ENCODE peak calls at places on chromosomes 2 and 18, in eight cellular contexts. One of them, this sample, is unnamed.

GRCh38 chr18:35610089-35610488 is 28.5 kb downstream of the GALNT1 start:
- DNase-seq in activated naive CD4-positive, alpha-beta T cell treated with anti-CD3 and anti-CD28 coated beads for 36 hours: no peak
- DNase-seq in hepatocyte: no peak
- DNase-seq in astrocyte of the spinal cord: no peak
- DNase-seq in fibroblast of the aortic adventitia: no peak
- DNase-seq in cardiac fibroblast: no peak
- DNase-seq in HTR-8/SVneo: no peak
- DNase-seq in stimulated activated CD4-positive, alpha-beta T cell treated with anti-CD3 and anti-CD28 coated beads, TNF-alpha, amount 100 ng/mL, for 48 hours: no peak
- DNase-seq in this sample: no peak

GRCh38 chr2:216985658-216986141 is 125.8 kb upstream of the TNP1 start:
- DNase-seq in cardiac fibroblast: no peak
- DNase-seq in HTR-8/SVneo: no peak
- DNase-seq in hepatocyte: no peak
- DNase-seq in fibroblast of the aortic adventitia: no peak
- DNase-seq in astrocyte of the spinal cord: no peak
- DNase-seq in stimulated activated CD4-positive, alpha-beta T cell treated with anti-CD3 and anti-CD28 coated beads, TNF-alpha, amount 100 ng/mL, for 48 hours: no peak
- DNase-seq in activated naive CD4-positive, alpha-beta T cell treated with anti-CD3 and anti-CD28 coated beads for 36 hours: no peak
- DNase-seq in this sample: no peak

GRCh38 chr2:157329524-157329923 is 3.9 kb upstream of the ERMN start:
- DNase-seq in hepatocyte: no peak
- DNase-seq in activated naive CD4-positive, alpha-beta T cell treated with anti-CD3 and anti-CD28 coated beads for 36 hours: no peak
- DNase-seq in astrocyte of the spinal cord: no peak
- DNase-seq in fibroblast of the aortic adventitia: no peak
- DNase-seq in stimulated activated CD4-positive, alpha-beta T cell treated with anti-CD3 and anti-CD28 coated beads, TNF-alpha, amount 100 ng/mL, for 48 hours: no peak
- DNase-seq in cardiac fibroblast: no peak
- DNase-seq in HTR-8/SVneo: no peak
- DNase-seq in this sample: no peak

GRCh38 chr2:84958135-84959044 is 12.6 kb upstream of the KCMF1 start:
- DNase-seq in astrocyte of the spinal cord: peak
- DNase-seq in activated naive CD4-positive, alpha-beta T cell treated with anti-CD3 and anti-CD28 coated beads for 36 hours: no peak
- DNase-seq in fibroblast of the aortic adventitia: peak
- DNase-seq in cardiac fibroblast: peak
- DNase-seq in HTR-8/SVneo: peak
- DNase-seq in hepatocyte: peak
- DNase-seq in stimulated activated CD4-positive, alpha-beta T cell treated with anti-CD3 and anti-CD28 coated beads, TNF-alpha, amount 100 ng/mL, for 48 hours: no peak
- DNase-seq in this sample: no peak

GRCh38 chr18:12944724-12945123 is 3.1 kb upstream of the SEH1L start:
- DNase-seq in stimulated activated CD4-positive, alpha-beta T cell treated with anti-CD3 and anti-CD28 coated beads, TNF-alpha, amount 100 ng/mL, for 48 hours: no peak
- DNase-seq in astrocyte of the spinal cord: peak
- DNase-seq in HTR-8/SVneo: no peak
- DNase-seq in fibroblast of the aortic adventitia: peak
- DNase-seq in hepatocyte: no peak
- DNase-seq in activated naive CD4-positive, alpha-beta T cell treated with anti-CD3 and anti-CD28 coated beads for 36 hours: no peak
- DNase-seq in cardiac fibroblast: peak
- DNase-seq in this sample: no peak

GRCh38 chr2:112155331-112156151 is 17.4 kb downstream of the FBLN7 start:
- DNase-seq in cardiac fibroblast: no peak
- DNase-seq in fibroblast of the aortic adventitia: no peak
- DNase-seq in stimulated activated CD4-positive, alpha-beta T cell treated with anti-CD3 and anti-CD28 coated beads, TNF-alpha, amount 100 ng/mL, for 48 hours: no peak
- DNase-seq in activated naive CD4-positive, alpha-beta T cell treated with anti-CD3 and anti-CD28 coated beads for 36 hours: peak
- DNase-seq in hepatocyte: no peak
- DNase-seq in astrocyte of the spinal cord: no peak
- DNase-seq in HTR-8/SVneo: no peak
- DNase-seq in this sample: peak

GRCh38 chr2:126916744-126917143 is 18.1 kb downstream of the TEX51 start:
- DNase-seq in stimulated activated CD4-positive, alpha-beta T cell treated with anti-CD3 and anti-CD28 coated beads, TNF-alpha, amount 100 ng/mL, for 48 hours: no peak
- DNase-seq in astrocyte of the spinal cord: no peak
- DNase-seq in cardiac fibroblast: no peak
- DNase-seq in HTR-8/SVneo: no peak
- DNase-seq in fibroblast of the aortic adventitia: no peak
- DNase-seq in hepatocyte: no peak
- DNase-seq in activated naive CD4-positive, alpha-beta T cell treated with anti-CD3 and anti-CD28 coated beads for 36 hours: no peak
- DNase-seq in this sample: no peak

GRCh38 chr2:193581807-193582206 is 1387.1 kb upstream of the TMEFF2 start:
- DNase-seq in astrocyte of the spinal cord: no peak
- DNase-seq in cardiac fibroblast: no peak
- DNase-seq in fibroblast of the aortic adventitia: no peak
- DNase-seq in stimulated activated CD4-positive, alpha-beta T cell treated with anti-CD3 and anti-CD28 coated beads, TNF-alpha, amount 100 ng/mL, for 48 hours: no peak
- DNase-seq in HTR-8/SVneo: no peak
- DNase-seq in activated naive CD4-positive, alpha-beta T cell treated with anti-CD3 and anti-CD28 coated beads for 36 hours: no peak
- DNase-seq in hepatocyte: no peak
- DNase-seq in this sample: no peak

GRCh38 chr2:15798716-15799431 is 141.5 kb upstream of the MYCN start:
- DNase-seq in astrocyte of the spinal cord: no peak
- DNase-seq in stimulated activated CD4-positive, alpha-beta T cell treated with anti-CD3 and anti-CD28 coated beads, TNF-alpha, amount 100 ng/mL, for 48 hours: no peak
- DNase-seq in hepatocyte: no peak
- DNase-seq in HTR-8/SVneo: no peak
- DNase-seq in fibroblast of the aortic adventitia: no peak
- DNase-seq in activated naive CD4-positive, alpha-beta T cell treated with anti-CD3 and anti-CD28 coated beads for 36 hours: no peak
- DNase-seq in cardiac fibroblast: no peak
- DNase-seq in this sample: no peak

GRCh38 chr2:204110250-204111183 is 174.0 kb downstream of the ICOS start:
- DNase-seq in HTR-8/SVneo: no peak
- DNase-seq in stimulated activated CD4-positive, alpha-beta T cell treated with anti-CD3 and anti-CD28 coated beads, TNF-alpha, amount 100 ng/mL, for 48 hours: peak
- DNase-seq in cardiac fibroblast: peak
- DNase-seq in activated naive CD4-positive, alpha-beta T cell treated with anti-CD3 and anti-CD28 coated beads for 36 hours: peak
- DNase-seq in fibroblast of the aortic adventitia: no peak
- DNase-seq in hepatocyte: no peak
- DNase-seq in astrocyte of the spinal cord: peak
- DNase-seq in this sample: peak

GRCh38 chr18:35753306-35753910 is 171.9 kb downstream of the GALNT1 start:
- DNase-seq in stimulated activated CD4-positive, alpha-beta T cell treated with anti-CD3 and anti-CD28 coated beads, TNF-alpha, amount 100 ng/mL, for 48 hours: no peak
- DNase-seq in HTR-8/SVneo: no peak
- DNase-seq in hepatocyte: no peak
- DNase-seq in activated naive CD4-positive, alpha-beta T cell treated with anti-CD3 and anti-CD28 coated beads for 36 hours: no peak
- DNase-seq in fibroblast of the aortic adventitia: no peak
- DNase-seq in cardiac fibroblast: no peak
- DNase-seq in astrocyte of the spinal cord: no peak
- DNase-seq in this sample: no peak

GRCh38 chr2:22821458-22821857 is 563.5 kb upstream of the KLHL29 start:
- DNase-seq in hepatocyte: no peak
- DNase-seq in activated naive CD4-positive, alpha-beta T cell treated with anti-CD3 and anti-CD28 coated beads for 36 hours: no peak
- DNase-seq in fibroblast of the aortic adventitia: no peak
- DNase-seq in cardiac fibroblast: peak
- DNase-seq in HTR-8/SVneo: no peak
- DNase-seq in stimulated activated CD4-positive, alpha-beta T cell treated with anti-CD3 and anti-CD28 coated beads, TNF-alpha, amount 100 ng/mL, for 48 hours: no peak
- DNase-seq in astrocyte of the spinal cord: no peak
- DNase-seq in this sample: no peak

GRCh38 chr2:236338495-236339184 is 74.4 kb upstream of the ASB18 start:
- DNase-seq in hepatocyte: peak
- DNase-seq in cardiac fibroblast: no peak
- DNase-seq in stimulated activated CD4-positive, alpha-beta T cell treated with anti-CD3 and anti-CD28 coated beads, TNF-alpha, amount 100 ng/mL, for 48 hours: no peak
- DNase-seq in activated naive CD4-positive, alpha-beta T cell treated with anti-CD3 and anti-CD28 coated beads for 36 hours: no peak
- DNase-seq in fibroblast of the aortic adventitia: no peak
- DNase-seq in astrocyte of the spinal cord: no peak
- DNase-seq in HTR-8/SVneo: no peak
- DNase-seq in this sample: no peak

GRCh38 chr2:40716879-40717278 is 265.0 kb upstream of the SLC8A1 start:
- DNase-seq in HTR-8/SVneo: peak
- DNase-seq in stimulated activated CD4-positive, alpha-beta T cell treated with anti-CD3 and anti-CD28 coated beads, TNF-alpha, amount 100 ng/mL, for 48 hours: no peak
- DNase-seq in cardiac fibroblast: peak
- DNase-seq in fibroblast of the aortic adventitia: peak
- DNase-seq in hepatocyte: peak
- DNase-seq in activated naive CD4-positive, alpha-beta T cell treated with anti-CD3 and anti-CD28 coated beads for 36 hours: no peak
- DNase-seq in astrocyte of the spinal cord: peak
- DNase-seq in this sample: no peak